ENCODE peak calls at places on chromosomes 2 and 18, in four cellular contexts. One of them, this sample, is unnamed.

GRCh38 chr2:236758406-236758805 is 188.8 kb downstream of the ACKR3 start:
- DNase-seq in suprapubic skin: no peak
- DNase-seq in stomach: no peak
- DNase-seq in cardiac fibroblast: no peak
- DNase-seq in this sample: no peak

GRCh38 chr2:227472265-227473018 is 486 bp downstream of the AGFG1 start:
- DNase-seq in cardiac fibroblast: no peak
- DNase-seq in stomach: peak; percentile 37
- DNase-seq in suprapubic skin: peak; percentile 68
- DNase-seq in this sample: no peak

GRCh38 chr2:47250576-47251403 is 95.7 kb upstream of the STPG4 start:
- DNase-seq in suprapubic skin: no peak
- DNase-seq in cardiac fibroblast: no peak
- DNase-seq in stomach: no peak
- DNase-seq in this sample: no peak

GRCh38 chr18:58635891-58636290 is 7.0 kb upstream of the ALPK2 start:
- DNase-seq in stomach: no peak
- DNase-seq in cardiac fibroblast: peak; percentile 65
- DNase-seq in suprapubic skin: no peak
- DNase-seq in this sample: no peak

GRCh38 chr2:190255668-190256067 is 64.0 kb downstream of the HIBCH start:
- DNase-seq in suprapubic skin: no peak
- DNase-seq in stomach: no peak
- DNase-seq in cardiac fibroblast: no peak
- DNase-seq in this sample: no peak

GRCh38 chr18:23238651-23239349 is 103.5 kb downstream of the CABLES1 start:
- DNase-seq in stomach: no peak
- DNase-seq in suprapubic skin: no peak
- DNase-seq in cardiac fibroblast: peak; percentile 76
- DNase-seq in this sample: no peak

GRCh38 chr2:38509322-38509946 is 93.3 kb downstream of the HNRNPLL start:
- DNase-seq in stomach: no peak
- DNase-seq in suprapubic skin: no peak
- DNase-seq in cardiac fibroblast: peak; percentile 72
- DNase-seq in this sample: no peak

GRCh38 chr18:50182516-50182915 is 12.4 kb downstream of the MYO5B start:
- DNase-seq in suprapubic skin: no peak
- DNase-seq in stomach: no peak
- DNase-seq in cardiac fibroblast: no peak
- DNase-seq in this sample: no peak

GRCh38 chr2:127820080-127820668 is 9.2 kb upstream of the WDR33 start:
- DNase-seq in stomach: no peak
- DNase-seq in suprapubic skin: no peak
- DNase-seq in cardiac fibroblast: peak; percentile 10
- DNase-seq in this sample: no peak

GRCh38 chr2:11411768-11412448 is 54.1 kb downstream of the E2F6 start:
- DNase-seq in cardiac fibroblast: peak; percentile 76
- DNase-seq in suprapubic skin: no peak
- DNase-seq in stomach: peak; percentile 57
- DNase-seq in this sample: no peak

GRCh38 chr18:66757946-66758345 is 154.1 kb upstream of the CDH19 start:
- DNase-seq in suprapubic skin: no peak
- DNase-seq in stomach: no peak
- DNase-seq in cardiac fibroblast: no peak
- DNase-seq in this sample: no peak

GRCh38 chr2:206051912-206052311 is 34.1 kb downstream of the INO80D start:
- DNase-seq in stomach: no peak
- DNase-seq in cardiac fibroblast: no peak
- DNase-seq in suprapubic skin: no peak
- DNase-seq in this sample: no peak

GRCh38 chr2:66445076-66445724 is 10.3 kb downstream of the MEIS1 start:
- DNase-seq in cardiac fibroblast: no peak
- DNase-seq in suprapubic skin: no peak
- DNase-seq in stomach: no peak
- DNase-seq in this sample: no peak

GRCh38 chr2:189199797-189200196 is 20.2 kb upstream of the COL5A2 start:
- DNase-seq in suprapubic skin: no peak
- DNase-seq in stomach: no peak
- DNase-seq in cardiac fibroblast: no peak
- DNase-seq in this sample: no peak

GRCh38 chr2:190408538-190409271 is 550 bp downstream of the MFSD6 start:
- DNase-seq in cardiac fibroblast: peak; percentile 12
- DNase-seq in stomach: peak; percentile 70
- DNase-seq in suprapubic skin: peak; percentile 76
- DNase-seq in this sample: no peak

GRCh38 chr18:9849407-9849961 is 36.3 kb upstream of the TXNDC2 start:
- DNase-seq in suprapubic skin: peak; percentile 76
- DNase-seq in stomach: peak; percentile 77
- DNase-seq in cardiac fibroblast: peak; percentile 35
- DNase-seq in this sample: no peak

GRCh38 chr2:215530191-215530968 is 94.5 kb upstream of the FN1 start:
- DNase-seq in cardiac fibroblast: peak; percentile 39
- DNase-seq in suprapubic skin: no peak
- DNase-seq in stomach: no peak
- DNase-seq in this sample: no peak

GRCh38 chr2:10654069-10654468 is 35.7 kb downstream of the NOL10 start:
- DNase-seq in suprapubic skin: no peak
- DNase-seq in cardiac fibroblast: peak; percentile 17
- DNase-seq in stomach: no peak
- DNase-seq in this sample: no peak

GRCh38 chr18:34866310-34866709 is 156.2 kb downstream of the DTNA start:
- DNase-seq in cardiac fibroblast: no peak
- DNase-seq in stomach: no peak
- DNase-seq in suprapubic skin: no peak
- DNase-seq in this sample: no peak

GRCh38 chr18:63216911-63217311 is 102.7 kb downstream of the BCL2 start:
- DNase-seq in stomach: no peak
- DNase-seq in suprapubic skin: no peak
- DNase-seq in cardiac fibroblast: no peak
- DNase-seq in this sample: no peak

GRCh38 chr2:104889261-104890091 is 35.6 kb downstream of the POU3F3 start:
- DNase-seq in cardiac fibroblast: no peak
- DNase-seq in stomach: no peak
- DNase-seq in suprapubic skin: no peak
- DNase-seq in this sample: no peak

GRCh38 chr2:176392125-176392704 is 123.0 kb downstream of the MTX2 start:
- DNase-seq in stomach: no peak
- DNase-seq in suprapubic skin: no peak
- DNase-seq in cardiac fibroblast: peak; percentile 15
- DNase-seq in this sample: no peak

GRCh38 chr2:100196786-100197494 is 54.5 kb upstream of the AFF3 start:
- DNase-seq in stomach: no peak
- DNase-seq in suprapubic skin: no peak
- DNase-seq in cardiac fibroblast: peak; percentile 8
- DNase-seq in this sample: no peak

GRCh38 chr2:38765551-38765950 is 12.5 kb upstream of the GEMIN6 start:
- DNase-seq in stomach: no peak
- DNase-seq in suprapubic skin: no peak
- DNase-seq in cardiac fibroblast: no peak
- DNase-seq in this sample: no peak

GRCh38 chr2:67733517-67733916 is 329.3 kb downstream of the C1D start:
- DNase-seq in cardiac fibroblast: peak; percentile 41
- DNase-seq in stomach: no peak
- DNase-seq in suprapubic skin: no peak
- DNase-seq in this sample: no peak
- TF ChIP-seq CTCF in cardiac fibroblast: peak; percentile 62
- TF ChIP-seq CTCF in stomach: no peak
- TF ChIP-seq CTCF in suprapubic skin: no peak
- TF ChIP-seq CTCF in this sample: peak; percentile 72

DNA sequence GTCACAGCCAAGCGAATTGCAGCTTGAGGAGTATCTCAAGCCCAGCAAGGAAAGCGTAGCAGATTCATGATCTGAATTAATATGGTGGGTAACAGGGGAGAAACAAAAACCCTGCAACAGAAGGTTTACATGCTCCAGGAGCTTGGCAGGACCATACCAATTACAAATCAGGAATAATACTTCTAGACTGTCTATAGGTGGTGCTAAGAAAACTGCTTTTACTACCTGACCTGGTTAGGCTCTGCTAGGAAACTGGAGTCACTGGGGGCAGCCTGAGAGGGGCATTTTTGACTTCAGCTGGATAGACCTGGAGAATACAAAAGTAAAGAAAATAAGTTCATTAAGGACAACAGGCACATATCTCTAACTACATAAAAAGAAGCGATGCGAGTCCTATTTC is 24.6 kb upstream of the SPOPL start:
- DNase-seq in stomach: no peak
- DNase-seq in suprapubic skin: no peak
- DNase-seq in cardiac fibroblast: no peak
- DNase-seq in this sample: no peak
- TF ChIP-seq CTCF in stomach: no peak
- TF ChIP-seq CTCF in suprapubic skin: no peak
- TF ChIP-seq CTCF in cardiac fibroblast: no peak
- TF ChIP-seq CTCF in this sample: no peak

DNA sequence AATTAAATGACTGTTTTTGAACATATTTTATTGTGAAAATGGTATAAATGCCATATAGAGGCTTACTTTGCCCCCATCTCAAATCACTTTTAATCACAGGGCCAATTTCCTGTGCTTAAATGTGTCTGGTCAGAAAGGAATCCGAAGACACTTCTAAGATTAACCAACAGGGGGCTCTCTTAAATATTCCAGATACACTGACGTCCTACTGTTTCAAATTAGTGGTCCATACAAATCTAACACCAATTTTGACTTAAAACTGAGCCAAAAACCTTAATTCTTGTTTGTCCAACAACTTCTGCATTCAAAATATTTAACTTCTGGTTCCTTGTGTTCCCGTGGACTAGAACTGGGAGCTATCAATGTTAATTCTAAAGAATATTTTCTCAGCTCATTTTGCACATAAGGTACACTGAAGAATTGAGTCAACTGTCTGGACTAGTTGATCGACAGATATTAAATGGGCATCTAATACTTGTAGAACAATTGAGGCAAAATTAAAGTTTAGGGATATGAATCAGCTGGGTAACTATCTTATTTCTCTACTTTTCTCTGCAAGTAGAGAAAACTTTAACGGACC is 557.5 kb downstream of the ARHGAP15 start:
- DNase-seq in suprapubic skin: no peak
- DNase-seq in cardiac fibroblast: peak; percentile 67
- DNase-seq in stomach: no peak
- DNase-seq in this sample: no peak
- TF ChIP-seq CTCF in suprapubic skin: peak; percentile 7
- TF ChIP-seq CTCF in cardiac fibroblast: peak; percentile 59
- TF ChIP-seq CTCF in stomach: no peak
- TF ChIP-seq CTCF in this sample: peak; percentile 79

GRCh38 chr18:54949588-54949987 is 9.7 kb downstream of the CCDC68 start:
- DNase-seq in suprapubic skin: no peak
- DNase-seq in stomach: no peak
- DNase-seq in cardiac fibroblast: no peak
- DNase-seq in this sample: no peak

GRCh38 chr18:54947115-54947514 is 12.1 kb downstream of the CCDC68 start:
- DNase-seq in suprapubic skin: no peak
- DNase-seq in stomach: peak; percentile 41
- DNase-seq in cardiac fibroblast: peak; percentile 47
- DNase-seq in this sample: no peak

GRCh38 chr18:54946149-54946581 is 13.1 kb downstream of the CCDC68 start:
- DNase-seq in suprapubic skin: no peak
- DNase-seq in stomach: peak; percentile 75
- DNase-seq in cardiac fibroblast: peak; percentile 59
- DNase-seq in this sample: no peak

GRCh38 chr18:54948350-54948837 is 10.9 kb downstream of the CCDC68 start:
- DNase-seq in suprapubic skin: no peak
- DNase-seq in stomach: no peak
- DNase-seq in cardiac fibroblast: no peak
- DNase-seq in this sample: no peak

GRCh38 chr18:54950221-54950620 is 9.0 kb downstream of the CCDC68 start:
- DNase-seq in cardiac fibroblast: no peak
- DNase-seq in stomach: peak; percentile 45
- DNase-seq in suprapubic skin: no peak
- DNase-seq in this sample: no peak
- TF ChIP-seq CTCF in cardiac fibroblast: no peak
- TF ChIP-seq CTCF in stomach: no peak
- TF ChIP-seq CTCF in suprapubic skin: no peak
- TF ChIP-seq CTCF in this sample: peak; percentile 42